ENCODE peak calls at places on chromosomes 13 and 19, in six cellular contexts. One of them, this sample, is unnamed.

GRCh38 chr13:51970251-51970793 is 40.9 kb downstream of the ATP7B start:
- DNase-seq in fibroblast of lung: no peak
- DNase-seq in DND-41: peak
- DNase-seq in adipocyte: no peak
- DNase-seq in colonic mucosa: no peak
- DNase-seq in IMR-90: no peak
- DNase-seq in this sample: no peak

GRCh38 chr19:410243-410781 is 1.4 kb upstream of the C2CD4C start:
- DNase-seq in DND-41: no peak
- DNase-seq in adipocyte: no peak
- DNase-seq in colonic mucosa: no peak
- DNase-seq in fibroblast of lung: no peak
- DNase-seq in IMR-90: no peak
- DNase-seq in this sample: no peak

GRCh38 chr19:47377208-47377701 is 28.1 kb downstream of the DHX34 start:
- DNase-seq in IMR-90: no peak
- DNase-seq in colonic mucosa: no peak
- DNase-seq in adipocyte: no peak
- DNase-seq in fibroblast of lung: no peak
- DNase-seq in DND-41: no peak
- DNase-seq in this sample: no peak

GRCh38 chr13:58655086-58655485 is 1023.5 kb downstream of the PCDH17 start:
- DNase-seq in DND-41: no peak
- DNase-seq in colonic mucosa: no peak
- DNase-seq in fibroblast of lung: no peak
- DNase-seq in adipocyte: no peak
- DNase-seq in IMR-90: no peak
- DNase-seq in this sample: no peak

GRCh38 chr13:111202745-111203144 is 87.6 kb downstream of the ARHGEF7 start:
- DNase-seq in IMR-90: peak
- DNase-seq in colonic mucosa: no peak
- DNase-seq in adipocyte: peak
- DNase-seq in DND-41: no peak
- DNase-seq in fibroblast of lung: peak
- DNase-seq in this sample: no peak

GRCh38 chr19:54188224-54188871 is 1.0 kb downstream of the MBOAT7 start:
- DNase-seq in colonic mucosa: peak
- DNase-seq in fibroblast of lung: no peak
- DNase-seq in DND-41: peak
- DNase-seq in IMR-90: peak
- DNase-seq in adipocyte: peak
- DNase-seq in this sample: no peak

GRCh38 chr19:7665076-7665475 is 3.8 kb upstream of the RETN start:
- DNase-seq in DND-41: no peak
- DNase-seq in colonic mucosa: no peak
- DNase-seq in adipocyte: peak
- DNase-seq in fibroblast of lung: peak
- DNase-seq in IMR-90: peak
- DNase-seq in this sample: no peak

GRCh38 chr19:53908106-53908932 is 759 bp upstream of the CACNG7 start:
- DNase-seq in DND-41: no peak
- DNase-seq in adipocyte: peak
- DNase-seq in colonic mucosa: peak
- DNase-seq in fibroblast of lung: peak
- DNase-seq in IMR-90: peak
- DNase-seq in this sample: peak

GRCh38 chr13:20798027-20798426 is 24.3 kb upstream of the EEF1AKMT1 start:
- DNase-seq in colonic mucosa: no peak
- DNase-seq in IMR-90: no peak
- DNase-seq in DND-41: no peak
- DNase-seq in adipocyte: no peak
- DNase-seq in fibroblast of lung: no peak
- DNase-seq in this sample: no peak

GRCh38 chr19:54209748-54210494 is 9.3 kb downstream of the RPS9 start:
- DNase-seq in colonic mucosa: peak
- DNase-seq in IMR-90: peak
- DNase-seq in DND-41: peak
- DNase-seq in fibroblast of lung: peak
- DNase-seq in adipocyte: peak
- DNase-seq in this sample: no peak

GRCh38 chr19:46515879-46516350 is 20.2 kb upstream of the PNMA8B start:
- DNase-seq in DND-41: peak
- DNase-seq in adipocyte: peak
- DNase-seq in colonic mucosa: no peak
- DNase-seq in IMR-90: peak
- DNase-seq in fibroblast of lung: peak
- DNase-seq in this sample: no peak

GRCh38 chr13:110835721-110836599 is 78.9 kb downstream of the ANKRD10 start:
- DNase-seq in colonic mucosa: no peak
- DNase-seq in fibroblast of lung: no peak
- DNase-seq in DND-41: no peak
- DNase-seq in IMR-90: no peak
- DNase-seq in adipocyte: no peak
- DNase-seq in this sample: no peak

GRCh38 chr19:5968431-5969373 is 9.2 kb downstream of the RANBP3 start:
- DNase-seq in adipocyte: no peak
- DNase-seq in colonic mucosa: no peak
- DNase-seq in DND-41: no peak
- DNase-seq in fibroblast of lung: no peak
- DNase-seq in IMR-90: no peak
- DNase-seq in this sample: no peak
- H3K9ac ChIP-seq in adipocyte: peak
- H3K9ac ChIP-seq in colonic mucosa: no peak
- H3K9ac ChIP-seq in DND-41: no peak
- H3K9ac ChIP-seq in fibroblast of lung: no peak
- H3K9ac ChIP-seq in IMR-90: no peak
- H3K9ac ChIP-seq in this sample: peak

GRCh38 chr13:35472308-35473008 is 4.0 kb downstream of the MAB21L1 start:
- DNase-seq in IMR-90: no peak
- DNase-seq in DND-41: peak
- DNase-seq in adipocyte: peak
- DNase-seq in fibroblast of lung: no peak
- DNase-seq in colonic mucosa: no peak
- DNase-seq in this sample: no peak
- H3K4me3 ChIP-seq in IMR-90: no peak
- H3K4me3 ChIP-seq in DND-41: no peak
- H3K4me3 ChIP-seq in adipocyte: peak
- H3K4me3 ChIP-seq in fibroblast of lung: peak
- H3K4me3 ChIP-seq in colonic mucosa: no peak
- H3K4me3 ChIP-seq in this sample: no peak

DNA sequence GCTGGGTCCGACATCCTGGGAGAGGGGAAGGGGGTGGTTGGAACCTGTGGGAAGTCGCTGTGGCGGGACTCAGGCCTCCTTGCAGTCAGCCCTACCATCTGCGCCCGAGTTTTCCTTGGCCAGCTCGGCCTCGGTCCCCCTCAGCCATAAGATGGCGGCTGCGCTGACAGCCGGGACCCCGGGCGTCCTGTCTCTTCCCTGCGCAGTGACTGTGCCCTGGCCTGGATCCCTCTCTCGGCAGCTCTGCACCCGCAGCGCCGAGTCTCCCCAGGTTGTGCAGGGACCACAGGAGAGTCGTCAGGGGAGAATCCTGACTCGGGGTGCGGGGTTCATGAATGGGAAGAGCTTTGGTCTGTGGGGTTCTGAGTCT is 345 bp downstream of the ZNF257 start:
- DNase-seq in colonic mucosa: peak
- DNase-seq in DND-41: no peak
- DNase-seq in fibroblast of lung: no peak
- DNase-seq in adipocyte: no peak
- DNase-seq in IMR-90: no peak
- DNase-seq in this sample: no peak
- H3K9ac ChIP-seq in colonic mucosa: no peak
- H3K9ac ChIP-seq in DND-41: no peak
- H3K9ac ChIP-seq in fibroblast of lung: peak
- H3K9ac ChIP-seq in adipocyte: no peak
- H3K9ac ChIP-seq in IMR-90: no peak
- H3K9ac ChIP-seq in this sample: peak

GRCh38 chr19:13029301-13029880 is 34.1 kb downstream of the NFIX start:
- DNase-seq in fibroblast of lung: no peak
- DNase-seq in adipocyte: no peak
- DNase-seq in colonic mucosa: no peak
- DNase-seq in DND-41: no peak
- DNase-seq in IMR-90: no peak
- DNase-seq in this sample: no peak
- H3K4me3 ChIP-seq in fibroblast of lung: peak
- H3K4me3 ChIP-seq in adipocyte: no peak
- H3K4me3 ChIP-seq in colonic mucosa: no peak
- H3K4me3 ChIP-seq in DND-41: no peak
- H3K4me3 ChIP-seq in IMR-90: no peak
- H3K4me3 ChIP-seq in this sample: no peak

DNA sequence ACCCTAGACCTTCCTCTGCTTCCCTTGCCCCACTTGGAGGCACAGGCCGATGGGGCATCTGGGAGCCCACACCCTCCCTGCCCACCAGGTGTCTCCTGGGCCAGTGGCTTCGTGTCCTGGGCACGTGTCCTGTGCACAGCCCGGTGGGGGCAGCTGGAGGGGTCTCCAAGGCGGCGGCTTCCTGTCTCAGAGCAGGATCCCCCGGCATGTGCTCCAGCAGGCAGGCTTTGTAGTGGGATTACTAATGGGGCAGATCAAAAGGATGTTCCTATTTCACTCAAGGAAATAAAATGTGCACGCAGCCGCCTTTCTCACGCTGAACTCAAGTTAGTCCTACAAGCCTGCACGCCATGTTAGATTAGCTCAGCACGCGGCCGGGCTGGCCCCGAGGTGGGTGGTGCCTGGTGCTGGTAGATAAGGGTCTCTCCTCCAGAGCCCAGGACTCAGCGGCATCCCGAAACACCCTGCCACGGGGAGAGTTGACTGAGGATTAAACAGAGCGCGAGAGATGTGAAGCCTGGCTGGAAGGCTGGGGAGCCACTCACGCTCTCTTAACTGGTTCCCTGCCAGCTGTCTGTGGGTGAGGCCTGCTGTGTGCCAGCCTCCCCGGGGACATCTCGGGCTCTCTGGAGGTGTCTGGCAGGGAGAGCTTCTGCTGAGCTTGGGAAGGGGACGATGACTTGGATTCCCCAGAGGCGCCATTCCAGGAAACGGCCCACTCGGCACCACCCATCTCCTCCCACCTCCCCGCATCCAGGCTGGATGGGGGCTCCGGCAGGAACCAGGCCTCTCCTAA is 122.1 kb downstream of the KDM4B start:
- DNase-seq in DND-41: peak
- DNase-seq in colonic mucosa: no peak
- DNase-seq in fibroblast of lung: peak
- DNase-seq in IMR-90: peak
- DNase-seq in adipocyte: peak
- DNase-seq in this sample: no peak
- H3K9ac ChIP-seq in DND-41: no peak
- H3K9ac ChIP-seq in colonic mucosa: no peak
- H3K9ac ChIP-seq in fibroblast of lung: peak
- H3K9ac ChIP-seq in IMR-90: no peak
- H3K9ac ChIP-seq in adipocyte: peak
- H3K9ac ChIP-seq in this sample: no peak

DNA sequence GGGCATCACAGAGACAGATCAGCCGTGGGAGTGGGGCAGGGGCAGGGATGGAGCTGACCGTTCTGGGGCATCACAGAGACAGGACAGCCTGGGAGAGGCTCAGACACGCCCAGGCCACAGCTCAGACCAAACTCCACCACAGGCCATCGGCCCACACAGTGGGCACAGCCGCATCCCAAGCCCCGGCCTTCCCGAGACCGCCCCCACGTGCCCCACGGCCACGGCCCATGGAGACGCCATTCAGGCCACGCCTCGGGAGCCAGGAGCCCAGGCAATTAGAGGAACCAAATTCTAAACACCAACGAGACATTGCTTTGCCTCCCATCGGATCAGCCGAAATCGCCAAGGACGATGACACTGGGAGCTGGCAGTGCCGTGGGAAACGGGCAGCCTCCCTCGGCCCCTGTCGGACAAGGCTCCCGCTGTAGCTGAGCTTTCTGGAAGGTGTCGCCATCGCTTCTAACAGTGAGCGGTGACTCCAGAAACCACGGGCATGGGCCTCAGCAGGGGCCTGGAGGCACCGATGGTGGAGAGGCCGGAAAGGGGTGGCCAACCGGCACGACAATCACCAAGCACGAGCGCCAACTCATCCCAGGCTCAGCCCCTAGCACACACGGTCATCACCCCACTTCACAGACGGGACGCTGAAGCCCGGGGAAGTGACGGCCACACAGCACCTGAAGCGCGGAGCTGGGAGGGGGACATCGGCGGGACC is 2.4 kb downstream of the PIP5K1C start:
- DNase-seq in fibroblast of lung: no peak
- DNase-seq in DND-41: no peak
- DNase-seq in colonic mucosa: no peak
- DNase-seq in adipocyte: no peak
- DNase-seq in IMR-90: no peak
- DNase-seq in this sample: no peak
- H3K4me3 ChIP-seq in fibroblast of lung: no peak
- H3K4me3 ChIP-seq in DND-41: no peak
- H3K4me3 ChIP-seq in colonic mucosa: no peak
- H3K4me3 ChIP-seq in adipocyte: peak
- H3K4me3 ChIP-seq in IMR-90: no peak
- H3K4me3 ChIP-seq in this sample: no peak

DNA sequence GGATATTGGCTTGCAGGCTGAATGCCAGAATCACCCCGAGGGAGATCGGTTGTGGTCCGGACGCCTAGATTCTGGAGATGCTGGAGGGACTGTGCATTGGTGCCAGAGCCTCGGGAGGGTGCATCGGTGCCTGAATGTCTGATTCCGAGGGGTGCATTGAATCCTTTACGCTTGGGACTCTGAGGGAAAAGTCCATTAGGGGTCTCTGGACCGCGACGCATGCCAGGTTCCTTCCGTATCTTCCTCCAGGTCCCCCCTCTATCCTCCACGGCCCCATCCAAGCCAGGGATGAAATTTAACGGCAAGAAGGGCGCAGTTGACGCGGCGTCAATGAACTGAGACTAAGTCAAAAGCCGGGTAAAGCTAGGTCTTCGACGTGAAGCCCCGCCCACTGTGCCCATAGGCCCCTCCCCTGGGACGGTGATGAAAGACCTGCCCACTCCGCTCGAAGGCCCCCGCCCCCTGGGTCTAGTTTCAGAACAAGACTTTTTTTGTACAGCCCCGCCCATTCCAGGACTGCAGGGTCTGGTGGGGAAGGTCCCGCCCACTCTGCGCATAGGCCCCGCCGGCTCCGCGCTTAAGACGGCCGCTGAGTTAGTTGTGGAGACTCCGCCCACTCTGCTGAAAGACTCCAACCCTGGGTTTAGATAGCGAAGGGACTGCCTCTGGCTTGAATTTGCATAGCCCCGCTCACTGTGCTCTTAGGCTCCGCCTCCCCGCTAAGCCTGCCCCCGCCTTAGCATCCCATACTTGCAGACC is 737 bp downstream of the ZNF575 start:
- DNase-seq in adipocyte: peak
- DNase-seq in fibroblast of lung: peak
- DNase-seq in colonic mucosa: peak
- DNase-seq in IMR-90: peak
- DNase-seq in DND-41: peak
- DNase-seq in this sample: peak
- H3K9ac ChIP-seq in adipocyte: peak
- H3K9ac ChIP-seq in fibroblast of lung: peak
- H3K9ac ChIP-seq in colonic mucosa: peak
- H3K9ac ChIP-seq in IMR-90: peak
- H3K9ac ChIP-seq in DND-41: peak
- H3K9ac ChIP-seq in this sample: peak

This sample was measured in NT2/D1.